ENCODE peak calls at places on chromosome 14, in seven cellular contexts. One of them, this sample, is unnamed.

GRCh38 chr14:68269136-68269535 is 449.6 kb downstream of the RAD51B start:
- DNase-seq in lower leg skin: no peak
- DNase-seq in Caco-2: no peak
- DNase-seq in A549: no peak
- DNase-seq in astrocyte of the spinal cord: peak; percentile 22
- DNase-seq in fibroblast of mammary gland: no peak
- DNase-seq in astrocyte of the cerebellum: no peak
- DNase-seq in this sample: no peak

GRCh38 chr14:60656755-60657608 is 7.7 kb upstream of the SIX1 start:
- DNase-seq in astrocyte of the cerebellum: no peak
- DNase-seq in astrocyte of the spinal cord: peak; percentile 78
- DNase-seq in lower leg skin: peak; percentile 85
- DNase-seq in fibroblast of mammary gland: peak; percentile 69
- DNase-seq in A549: peak; percentile 75
- DNase-seq in Caco-2: peak; percentile 75
- DNase-seq in this sample: peak; percentile 80

GRCh38 chr14:93007225-93007997 is 84.5 kb downstream of the CHGA start:
- DNase-seq in lower leg skin: no peak
- DNase-seq in astrocyte of the cerebellum: peak; percentile 53
- DNase-seq in A549: peak; percentile 24
- DNase-seq in astrocyte of the spinal cord: peak; percentile 80
- DNase-seq in fibroblast of mammary gland: peak; percentile 89
- DNase-seq in Caco-2: no peak
- DNase-seq in this sample: peak; percentile 82

GRCh38 chr14:37819155-37820015 is 224.0 kb downstream of the TTC6 start:
- DNase-seq in astrocyte of the cerebellum: peak; percentile 60
- DNase-seq in Caco-2: peak; percentile 24
- DNase-seq in fibroblast of mammary gland: peak; percentile 40
- DNase-seq in astrocyte of the spinal cord: peak; percentile 71
- DNase-seq in A549: peak; percentile 16
- DNase-seq in lower leg skin: no peak
- DNase-seq in this sample: peak; percentile 17

GRCh38 chr14:37903561-37904191 is 304.0 kb upstream of the SSTR1 start:
- DNase-seq in astrocyte of the cerebellum: peak; percentile 44
- DNase-seq in A549: peak; percentile 53
- DNase-seq in fibroblast of mammary gland: peak; percentile 71
- DNase-seq in astrocyte of the spinal cord: peak; percentile 60
- DNase-seq in Caco-2: peak; percentile 53
- DNase-seq in lower leg skin: no peak
- DNase-seq in this sample: peak; percentile 65

GRCh38 chr14:96598332-96598928 is 96.2 kb downstream of the PAPOLA start:
- DNase-seq in astrocyte of the spinal cord: no peak
- DNase-seq in A549: no peak
- DNase-seq in fibroblast of mammary gland: no peak
- DNase-seq in lower leg skin: no peak
- DNase-seq in Caco-2: no peak
- DNase-seq in astrocyte of the cerebellum: no peak
- DNase-seq in this sample: no peak

GRCh38 chr14:95452176-95452889 is 64.1 kb downstream of the SYNE3 start:
- DNase-seq in astrocyte of the spinal cord: no peak
- DNase-seq in A549: peak; percentile 24
- DNase-seq in Caco-2: peak; percentile 36
- DNase-seq in astrocyte of the cerebellum: no peak
- DNase-seq in fibroblast of mammary gland: no peak
- DNase-seq in lower leg skin: no peak
- DNase-seq in this sample: peak; percentile 22

GRCh38 chr14:94850332-94851211 is 80.7 kb upstream of the GSC start:
- DNase-seq in fibroblast of mammary gland: no peak
- DNase-seq in astrocyte of the spinal cord: no peak
- DNase-seq in Caco-2: no peak
- DNase-seq in A549: no peak
- DNase-seq in astrocyte of the cerebellum: no peak
- DNase-seq in lower leg skin: no peak
- DNase-seq in this sample: no peak

GRCh38 chr14:100374891-100375272 is 51.7 kb downstream of the SLC25A47 start:
- DNase-seq in Caco-2: no peak
- DNase-seq in lower leg skin: no peak
- DNase-seq in A549: no peak
- DNase-seq in astrocyte of the spinal cord: peak; percentile 12
- DNase-seq in astrocyte of the cerebellum: no peak
- DNase-seq in fibroblast of mammary gland: peak; percentile 76
- DNase-seq in this sample: peak; percentile 35

GRCh38 chr14:74380172-74380571 is 31.9 kb downstream of the VRTN start:
- DNase-seq in astrocyte of the spinal cord: no peak
- DNase-seq in Caco-2: no peak
- DNase-seq in A549: no peak
- DNase-seq in lower leg skin: no peak
- DNase-seq in fibroblast of mammary gland: no peak
- DNase-seq in astrocyte of the cerebellum: no peak
- DNase-seq in this sample: no peak

GRCh38 chr14:74616507-74616906 is 4.5 kb upstream of the LTBP2 start:
- DNase-seq in fibroblast of mammary gland: peak; percentile 92
- DNase-seq in A549: peak; percentile 61
- DNase-seq in lower leg skin: no peak
- DNase-seq in astrocyte of the spinal cord: peak; percentile 86
- DNase-seq in Caco-2: no peak
- DNase-seq in astrocyte of the cerebellum: no peak
- DNase-seq in this sample: peak; percentile 73

GRCh38 chr14:94536836-94537235 is 24.4 kb upstream of the SERPINA4 start:
- DNase-seq in lower leg skin: peak; percentile 28
- DNase-seq in A549: peak; percentile 65
- DNase-seq in astrocyte of the cerebellum: no peak
- DNase-seq in astrocyte of the spinal cord: peak; percentile 11
- DNase-seq in fibroblast of mammary gland: peak; percentile 20
- DNase-seq in Caco-2: no peak
- DNase-seq in this sample: peak; percentile 51

GRCh38 chr14:83251402-83251801 is 1717.7 kb upstream of the SEL1L start:
- DNase-seq in A549: no peak
- DNase-seq in Caco-2: no peak
- DNase-seq in astrocyte of the cerebellum: no peak
- DNase-seq in fibroblast of mammary gland: no peak
- DNase-seq in lower leg skin: no peak
- DNase-seq in astrocyte of the spinal cord: no peak
- DNase-seq in this sample: no peak

GRCh38 chr14:81311816-81312215 is 88.3 kb downstream of the STON2 start:
- DNase-seq in Caco-2: no peak
- DNase-seq in lower leg skin: no peak
- DNase-seq in astrocyte of the spinal cord: no peak
- DNase-seq in fibroblast of mammary gland: peak; percentile 62
- DNase-seq in astrocyte of the cerebellum: no peak
- DNase-seq in A549: no peak
- DNase-seq in this sample: no peak

GRCh38 chr14:85533821-85534271 is 3.9 kb downstream of the FLRT2 start:
- DNase-seq in lower leg skin: peak; percentile 88
- DNase-seq in astrocyte of the spinal cord: peak; percentile 16
- DNase-seq in fibroblast of mammary gland: peak; percentile 37
- DNase-seq in Caco-2: no peak
- DNase-seq in astrocyte of the cerebellum: no peak
- DNase-seq in A549: no peak
- DNase-seq in this sample: no peak

GRCh38 chr14:49961270-49962222 is 68.7 kb downstream of the ARF6 start:
- DNase-seq in lower leg skin: peak; percentile 66
- DNase-seq in astrocyte of the cerebellum: no peak
- DNase-seq in Caco-2: no peak
- DNase-seq in A549: no peak
- DNase-seq in astrocyte of the spinal cord: peak; percentile 29
- DNase-seq in fibroblast of mammary gland: no peak
- DNase-seq in this sample: no peak

GRCh38 chr14:55111122-55111705 is 17.8 kb upstream of the LGALS3 start:
- DNase-seq in Caco-2: no peak
- DNase-seq in lower leg skin: no peak
- DNase-seq in astrocyte of the cerebellum: no peak
- DNase-seq in astrocyte of the spinal cord: no peak
- DNase-seq in A549: no peak
- DNase-seq in fibroblast of mammary gland: no peak
- DNase-seq in this sample: no peak

GRCh38 chr14:90730367-90730766 is 85.9 kb downstream of the TTC7B start:
- DNase-seq in Caco-2: no peak
- DNase-seq in A549: no peak
- DNase-seq in lower leg skin: no peak
- DNase-seq in astrocyte of the spinal cord: no peak
- DNase-seq in astrocyte of the cerebellum: no peak
- DNase-seq in fibroblast of mammary gland: no peak
- DNase-seq in this sample: no peak

GRCh38 chr14:72801381-72801812 is 92.5 kb downstream of the DPF3 start:
- DNase-seq in fibroblast of mammary gland: peak; percentile 95
- DNase-seq in Caco-2: no peak
- DNase-seq in lower leg skin: no peak
- DNase-seq in astrocyte of the cerebellum: peak; percentile 91
- DNase-seq in astrocyte of the spinal cord: peak; percentile 98
- DNase-seq in A549: peak; percentile 68
- DNase-seq in this sample: peak; percentile 97

DNA sequence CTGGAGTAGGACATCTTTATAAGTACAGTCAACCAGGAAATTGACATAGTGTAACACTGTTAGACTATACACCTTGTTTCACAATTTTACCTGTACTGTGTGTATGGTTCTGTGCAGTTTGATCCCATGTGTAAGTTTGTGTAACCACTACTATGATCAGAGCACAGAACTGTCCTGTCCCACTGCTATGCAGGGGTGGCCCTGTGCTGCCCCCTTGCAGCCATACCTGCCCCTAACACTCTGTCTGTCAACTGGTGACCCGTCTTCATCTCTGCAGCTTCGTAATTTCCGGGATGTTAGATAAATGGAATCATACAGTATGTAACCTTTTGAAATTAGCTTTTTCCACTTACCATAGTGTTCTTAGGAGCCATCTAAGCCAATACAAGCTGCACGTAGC is 58.7 kb upstream of the RD3L start:
- DNase-seq in lower leg skin: no peak
- DNase-seq in fibroblast of mammary gland: no peak
- DNase-seq in A549: peak; percentile 14
- DNase-seq in Caco-2: peak; percentile 36
- DNase-seq in astrocyte of the spinal cord: no peak
- DNase-seq in astrocyte of the cerebellum: no peak
- DNase-seq in this sample: no peak
- TF ChIP-seq CTCF in lower leg skin: no peak
- TF ChIP-seq CTCF in fibroblast of mammary gland: peak; percentile 29
- TF ChIP-seq CTCF in A549: no peak
- TF ChIP-seq CTCF in Caco-2: peak; percentile 55
- TF ChIP-seq CTCF in astrocyte of the spinal cord: peak; percentile 9
- TF ChIP-seq CTCF in astrocyte of the cerebellum: no peak
- TF ChIP-seq CTCF in this sample: no peak

GRCh38 chr14:89367449-89368120 is 49.4 kb downstream of the FOXN3 start:
- DNase-seq in A549: no peak
- DNase-seq in astrocyte of the cerebellum: no peak
- DNase-seq in lower leg skin: no peak
- DNase-seq in Caco-2: no peak
- DNase-seq in fibroblast of mammary gland: no peak
- DNase-seq in astrocyte of the spinal cord: no peak
- DNase-seq in this sample: no peak
- H3K4me3 ChIP-seq in A549: no peak overlapping the region
- H3K4me3 ChIP-seq in astrocyte of the cerebellum: no peak overlapping the region
- H3K4me3 ChIP-seq in lower leg skin: no peak overlapping the region
- H3K4me3 ChIP-seq in Caco-2: no peak overlapping the region
- H3K4me3 ChIP-seq in fibroblast of mammary gland: no peak overlapping the region
- H3K4me3 ChIP-seq in astrocyte of the spinal cord: no peak overlapping the region
- H3K4me3 ChIP-seq in this sample: no peak overlapping the region

GRCh38 chr14:32102152-32102787 is 25.2 kb downstream of the ARHGAP5 start:
- DNase-seq in Caco-2: no peak
- DNase-seq in A549: no peak
- DNase-seq in astrocyte of the cerebellum: no peak
- DNase-seq in lower leg skin: no peak
- DNase-seq in fibroblast of mammary gland: no peak
- DNase-seq in astrocyte of the spinal cord: no peak
- DNase-seq in this sample: no peak

GRCh38 chr14:32102968-32103367 is 25.9 kb downstream of the ARHGAP5 start:
- DNase-seq in astrocyte of the spinal cord: no peak
- DNase-seq in fibroblast of mammary gland: no peak
- DNase-seq in astrocyte of the cerebellum: no peak
- DNase-seq in Caco-2: no peak
- DNase-seq in A549: no peak
- DNase-seq in lower leg skin: no peak
- DNase-seq in this sample: no peak

GRCh38 chr14:32104308-32104707 is 27.2 kb downstream of the ARHGAP5 start:
- DNase-seq in astrocyte of the cerebellum: no peak
- DNase-seq in A549: no peak
- DNase-seq in lower leg skin: no peak
- DNase-seq in fibroblast of mammary gland: no peak
- DNase-seq in Caco-2: no peak
- DNase-seq in astrocyte of the spinal cord: no peak
- DNase-seq in this sample: no peak

GRCh38 chr14:32100175-32100574 is 23.1 kb downstream of the ARHGAP5 start:
- DNase-seq in astrocyte of the cerebellum: no peak
- DNase-seq in lower leg skin: no peak
- DNase-seq in A549: no peak
- DNase-seq in fibroblast of mammary gland: no peak
- DNase-seq in astrocyte of the spinal cord: no peak
- DNase-seq in Caco-2: no peak
- DNase-seq in this sample: no peak

GRCh38 chr14:32104803-32105202 is 27.7 kb downstream of the ARHGAP5 start:
- DNase-seq in fibroblast of mammary gland: no peak
- DNase-seq in lower leg skin: no peak
- DNase-seq in Caco-2: no peak
- DNase-seq in astrocyte of the spinal cord: no peak
- DNase-seq in A549: no peak
- DNase-seq in astrocyte of the cerebellum: no peak
- DNase-seq in this sample: no peak
- TF ChIP-seq CTCF in fibroblast of mammary gland: no peak
- TF ChIP-seq CTCF in lower leg skin: no peak
- TF ChIP-seq CTCF in Caco-2: no peak
- TF ChIP-seq CTCF in astrocyte of the spinal cord: no peak
- TF ChIP-seq CTCF in A549: no peak
- TF ChIP-seq CTCF in astrocyte of the cerebellum: no peak
- TF ChIP-seq CTCF in this sample: no peak

GRCh38 chr14:57058319-57058718 is 210.4 kb downstream of the EXOC5 start:
- DNase-seq in lower leg skin: no peak
- DNase-seq in fibroblast of mammary gland: no peak
- DNase-seq in A549: no peak
- DNase-seq in astrocyte of the cerebellum: no peak
- DNase-seq in Caco-2: no peak
- DNase-seq in astrocyte of the spinal cord: no peak
- DNase-seq in this sample: no peak
- H3K4me3 ChIP-seq in lower leg skin: no peak overlapping the region
- H3K4me3 ChIP-seq in fibroblast of mammary gland: no peak overlapping the region
- H3K4me3 ChIP-seq in A549: no peak overlapping the region
- H3K4me3 ChIP-seq in astrocyte of the cerebellum: no peak overlapping the region
- H3K4me3 ChIP-seq in Caco-2: no peak overlapping the region
- H3K4me3 ChIP-seq in astrocyte of the spinal cord: no peak overlapping the region
- H3K4me3 ChIP-seq in this sample: no peak overlapping the region

GRCh38 chr14:53533384-53533975 is 380.4 kb upstream of the DDHD1 start:
- DNase-seq in A549: no peak
- DNase-seq in astrocyte of the spinal cord: no peak
- DNase-seq in fibroblast of mammary gland: no peak
- DNase-seq in Caco-2: no peak
- DNase-seq in lower leg skin: no peak
- DNase-seq in astrocyte of the cerebellum: no peak
- DNase-seq in this sample: no peak
- TF ChIP-seq CTCF in A549: no peak
- TF ChIP-seq CTCF in astrocyte of the spinal cord: no peak
- TF ChIP-seq CTCF in fibroblast of mammary gland: no peak
- TF ChIP-seq CTCF in Caco-2: no peak
- TF ChIP-seq CTCF in lower leg skin: no peak
- TF ChIP-seq CTCF in astrocyte of the cerebellum: no peak
- TF ChIP-seq CTCF in this sample: no peak

This sample was measured in cardiac fibroblast.